ENCODE peak calls at places on chromosomes 11 and 22, in four cellular contexts. U is GM12878, N is H1, T is HepG2. P is an unnamed sample.

GRCh38 chr22:38549106-38549884 is 20.7 kb downstream of the DMC1 start:
- DNase-seq in U (no peak), N (no peak), T (no peak), P (no peak)

GRCh38 chr11:115324569-115325432 is 179.4 kb downstream of the CADM1 start:
- DNase-seq in U (peak), N (peak), T (peak), P (peak)

GRCh38 chr11:124307093-124307492 is 6.7 kb downstream of the OR8D1 start:
- DNase-seq in U (no peak), N (no peak), T (no peak), P (no peak)

GRCh38 chr11:122661182-122661945 is 5.8 kb downstream of the UBASH3B start:
- DNase-seq in U (no peak), N (no peak), T (no peak), P (no peak)

GRCh38 chr11:1757861-1758610 is 5.7 kb downstream of the CTSD start:
- DNase-seq in U (no peak), N (no peak), T (no peak), P (no peak)

GRCh38 chr11:77088236-77089003 is 14.2 kb upstream of the OMP start:
- DNase-seq in U (no peak), N (no peak), T (no peak), P (no peak)

GRCh38 chr22:39114157-39114511 is 17.1 kb downstream of the APOBEC3H start:
- DNase-seq in U (no peak), N (peak), T (no peak), P (peak)

GRCh38 chr11:70521475-70522260 is 123.3 kb downstream of the CTTN start:
- DNase-seq in U (no peak), N (no peak), T (no peak), P (no peak)

GRCh38 chr11:83051760-83052671 is 19.7 kb downstream of the RAB30 start:
- DNase-seq in U (no peak), N (no peak), T (no peak), P (no peak)

GRCh38 chr22:40263191-40263590 is 83.1 kb upstream of the ADSL start:
- DNase-seq in U (no peak), N (no peak), T (no peak), P (no peak)

GRCh38 chr11:91998466-91998865 is 226.2 kb upstream of the FAT3 start:
- DNase-seq in U (no peak), N (no peak), T (no peak), P (no peak)

GRCh38 chr11:92329644-92330043 is 105.0 kb downstream of the FAT3 start:
- DNase-seq in U (no peak), N (no peak), T (no peak), P (no peak)

DNA sequence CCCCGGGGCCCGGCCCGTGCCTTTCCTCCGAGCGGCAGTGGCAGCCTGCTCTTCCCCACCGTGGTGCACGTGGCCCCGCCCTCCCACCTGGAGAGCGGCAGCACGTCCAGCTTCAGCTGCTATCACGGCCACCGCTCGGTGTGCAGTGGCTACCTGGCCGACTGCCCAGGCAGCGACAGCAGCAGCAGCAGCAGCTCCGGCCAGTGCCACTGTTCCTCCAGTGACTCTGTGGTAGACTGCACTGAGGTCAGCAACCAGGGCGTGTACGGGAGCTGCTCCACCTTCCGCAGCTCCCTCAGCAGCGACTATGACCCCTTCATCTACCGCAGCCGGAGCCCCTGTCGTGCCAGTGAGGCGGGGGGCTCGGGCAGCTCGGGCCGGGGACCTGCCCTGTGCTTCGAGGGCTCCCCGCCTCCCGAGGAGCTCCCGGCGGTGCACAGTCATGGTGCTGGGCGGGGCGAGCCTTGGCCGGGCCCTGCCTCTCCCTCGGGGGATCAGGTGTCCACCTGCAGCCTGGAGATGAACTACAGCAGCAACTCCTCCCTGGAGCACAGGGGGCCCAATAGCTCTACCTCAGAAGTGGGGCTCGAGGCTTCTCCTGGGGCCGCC is 11.9 kb downstream of the C22orf31 start:
- DNase-seq in U (no peak), N (no peak), T (no peak), P (no peak)
- TF ChIP-seq YY1 in U (no peak), N (no peak), T (no peak), P (no peak)

DNA sequence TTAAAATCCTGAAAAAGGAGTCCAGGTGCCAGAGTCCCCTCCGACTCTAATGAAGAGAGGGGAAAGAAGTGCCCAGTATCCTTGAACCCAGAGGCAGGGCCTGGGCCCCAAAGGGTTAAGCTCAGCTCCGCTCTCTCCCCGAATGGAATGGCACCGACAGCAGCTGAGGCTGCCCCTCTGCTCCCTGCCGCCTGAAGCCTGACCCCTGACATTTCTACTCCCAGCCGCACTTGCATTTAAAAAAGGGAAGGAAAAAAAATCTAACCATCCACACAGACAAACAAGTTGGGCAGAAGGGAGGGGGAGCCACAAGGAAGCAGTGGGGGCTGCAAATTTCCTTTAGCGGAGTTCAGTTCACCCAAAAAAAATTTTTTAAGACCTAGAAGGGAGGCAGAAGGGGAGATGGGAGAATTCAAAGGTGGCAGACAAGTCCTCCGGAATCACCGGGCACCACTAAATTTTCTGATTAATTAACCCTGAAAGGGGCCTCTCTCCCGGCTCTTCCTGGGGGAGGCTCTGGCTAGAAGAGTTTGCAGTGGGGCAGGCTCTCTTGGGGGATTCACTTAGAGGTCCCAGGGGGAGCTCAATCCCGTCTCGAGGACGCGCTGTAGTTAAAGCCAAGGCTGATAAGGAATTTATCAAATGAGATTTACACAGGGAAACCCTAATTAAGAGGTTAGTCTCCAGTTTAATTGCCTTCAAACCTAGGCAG is 25.7 kb downstream of the MN1 start:
- DNase-seq in U (no peak), N (no peak), T (no peak), P (no peak)
- TF ChIP-seq SUZ12 in U (no peak), N (no peak), T (no peak), P (no peak)

GRCh38 chr11:10881892-10882291 is 24.0 kb upstream of the ZBED5 start:
- DNase-seq in U (no peak), N (no peak), T (no peak), P (no peak)

GRCh38 chr11:10875430-10876021 is 17.7 kb upstream of the ZBED5 start:
- DNase-seq in U (no peak), N (no peak), T (no peak), P (no peak)

GRCh38 chr11:10876168-10876567 is 18.3 kb upstream of the ZBED5 start:
- DNase-seq in U (no peak), N (no peak), T (no peak), P (no peak)

GRCh38 chr11:10878408-10879214 is 20.8 kb upstream of the ZBED5 start:
- DNase-seq in U (peak), N (no peak), T (peak), P (peak)
- TF ChIP-seq YY1 in U (no peak), N (no peak), T (no peak), P (no peak)

GRCh38 chr11:46599340-46600067 is 5.7 kb upstream of the AMBRA1 start:
- DNase-seq in U (no peak), N (no peak), T (no peak), P (no peak)
- TF ChIP-seq SUZ12 in U (no peak), N (no peak), T (no peak), P (no peak)

DNA sequence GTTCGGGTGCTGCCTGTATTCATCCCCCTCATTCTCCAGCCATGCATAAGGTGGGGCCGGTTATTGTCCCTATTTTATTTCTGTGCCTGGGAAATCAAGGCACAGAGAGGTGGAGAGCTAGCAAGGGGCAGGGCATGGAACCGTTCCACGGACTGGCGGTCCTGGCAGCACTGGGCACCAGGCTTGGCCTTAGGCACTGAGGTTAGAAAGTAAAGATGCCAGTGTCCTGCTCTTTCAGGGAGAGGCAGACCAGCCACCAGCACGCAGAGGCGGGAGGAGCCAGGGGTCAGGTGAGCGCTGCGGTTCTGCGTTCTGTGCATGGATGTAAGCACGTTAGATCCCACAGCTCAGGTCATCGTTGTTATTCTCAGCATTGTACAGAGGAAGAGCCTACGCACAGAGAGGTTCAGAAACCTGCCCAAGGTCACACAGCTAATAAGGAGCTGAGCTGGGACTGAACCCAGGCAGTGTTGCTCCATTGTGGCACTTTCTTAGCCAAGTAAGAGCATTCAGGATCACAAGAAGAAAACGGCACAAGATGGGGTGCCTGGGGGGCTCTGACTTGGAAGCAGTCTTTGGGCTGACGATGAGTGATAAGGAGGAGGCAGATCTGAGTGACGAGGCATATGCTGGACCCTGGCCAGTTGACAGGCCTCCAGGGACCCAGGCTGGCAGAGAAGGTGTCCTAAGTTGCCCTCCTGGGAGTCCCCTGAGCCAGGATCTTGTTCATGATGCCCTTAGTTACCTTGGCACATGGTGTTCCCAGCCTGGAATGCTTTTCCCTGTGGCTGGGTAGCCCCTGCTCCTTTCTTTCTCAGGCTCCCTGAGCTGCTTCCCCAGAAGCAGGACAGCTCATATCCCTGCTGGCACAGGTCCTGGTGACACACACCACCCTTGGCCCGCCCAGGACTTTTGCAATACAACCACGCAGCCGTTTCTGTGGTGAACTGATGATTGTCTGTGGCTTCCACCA is 41.1 kb downstream of the OSBPL5 start:
- DNase-seq in U (no peak), N (no peak), T (no peak), P (no peak)
- TF ChIP-seq YY1 in U (no peak), N (no peak), T (no peak), P (no peak)

GRCh38 chr22:43100223-43100622 is 10.3 kb upstream of the BIK start:
- DNase-seq in U (no peak), N (no peak), T (peak), P (no peak)

GRCh38 chr22:43101306-43101705 is 9.2 kb upstream of the BIK start:
- DNase-seq in U (no peak), N (no peak), T (no peak), P (no peak)

GRCh38 chr22:43098356-43098755 is 9.2 kb upstream of the TTLL1 start:
- DNase-seq in U (no peak), N (no peak), T (no peak), P (no peak)

GRCh38 chr22:43096420-43096819 is 7.2 kb upstream of the TTLL1 start:
- DNase-seq in U (no peak), N (no peak), T (no peak), P (no peak)

DNA sequence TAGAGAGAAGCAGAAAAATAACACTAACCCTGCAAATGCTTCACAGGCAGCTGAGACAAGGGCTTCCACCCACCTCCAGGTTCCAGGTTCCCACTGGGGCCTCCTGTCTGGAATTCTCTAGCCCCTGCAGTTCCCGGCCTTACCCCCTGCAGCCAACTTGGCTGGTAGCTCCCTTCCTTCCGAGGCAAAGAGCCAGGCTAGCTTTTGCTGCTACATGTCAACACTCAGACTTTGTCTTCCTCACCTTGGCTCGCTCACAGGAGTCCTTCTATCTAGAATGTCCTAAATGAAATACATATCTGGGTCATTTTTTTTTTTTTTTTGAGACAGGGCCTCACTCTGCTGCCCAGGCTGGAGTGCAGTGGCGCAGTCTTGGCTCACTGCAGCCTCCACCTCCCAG is 9.9 kb upstream of the TTLL1 start:
- DNase-seq in U (no peak), N (no peak), T (no peak), P (no peak)
- TF ChIP-seq SUZ12 in U (no peak), N (no peak), T (no peak), P (no peak)

GRCh38 chr22:48758905-48759875 is 1068.5 kb downstream of the BRD1 start:
- DNase-seq in U (no peak), N (no peak), T (no peak), P (no peak)
- TF ChIP-seq YY1 in U (no peak), N (no peak), T (no peak), P (no peak)